ENCODE peak calls at places on chromosomes 5 and 9, in eight cellular contexts. X, A, Z, E, R, J, C and B are unnamed samples.
A peak's percentile ranks its signal among the peaks of the same experiment; 100 is the strongest.

GRCh38 chr5:175718401-175719108 is 60.7 kb downstream of the HRH2 start:
- DNase-seq in Z (peak; percentile 68), R (peak; percentile 49), X (peak; percentile 57), J (peak; percentile 39), C (peak; percentile 77), E (no peak), A (no peak), B (peak; percentile 26)

GRCh38 chr9:7206221-7206758 is 448.5 kb downstream of the KDM4C start:
- DNase-seq in X (no peak), C (no peak), E (no peak), R (no peak), A (no peak), Z (no peak), J (no peak), B (no peak)

GRCh38 chr5:64789457-64789856 is 20.7 kb downstream of the CWC27 start:
- DNase-seq in Z (no peak), C (no peak), E (no peak), J (no peak), R (no peak), A (no peak), X (no peak), B (no peak)

GRCh38 chr5:178114325-178115135 is 1.2 kb downstream of the N4BP3 start:
- DNase-seq in Z (no peak), X (no peak), A (no peak), J (peak; percentile 49), E (no peak), C (peak; percentile 47), R (peak; percentile 54), B (peak; percentile 30)

GRCh38 chr9:137952976-137953666 is 75.5 kb downstream of the CACNA1B start:
- DNase-seq in X (no peak), R (no peak), A (no peak), C (no peak), J (no peak), E (no peak), Z (no peak), B (no peak)

GRCh38 chr9:101587644-101588043 is 7.1 kb downstream of the PPP3R2 start:
- DNase-seq in A (no peak), R (no peak), C (no peak), E (no peak), X (no peak), J (no peak), Z (no peak), B (no peak)

GRCh38 chr5:163508753-163509152 is 3.3 kb downstream of the MAT2B start:
- DNase-seq in J (no peak), E (no peak), X (no peak), A (no peak), Z (no peak), R (no peak), C (no peak), B (no peak)

GRCh38 chr9:17018001-17018491 is 116.8 kb upstream of the CNTLN start:
- DNase-seq in R (no peak), X (no peak), A (no peak), Z (peak; percentile 18), J (no peak), C (no peak), E (peak; percentile 80), B (no peak)

GRCh38 chr9:34985311-34985899 is 4.1 kb upstream of the DNAJB5 start:
- DNase-seq in R (peak; percentile 70), E (no peak), C (peak; percentile 75), Z (peak; percentile 43), X (peak; percentile 65), J (peak; percentile 49), A (peak; percentile 72), B (peak; percentile 37)

GRCh38 chr5:2958976-2959375 is 207.5 kb upstream of the IRX2 start:
- DNase-seq in E (no peak), J (no peak), A (no peak), X (no peak), R (no peak), C (no peak), Z (no peak), B (no peak)

GRCh38 chr5:2960309-2960708 is 208.8 kb upstream of the IRX2 start:
- DNase-seq in A (no peak), J (no peak), R (no peak), E (no peak), C (no peak), Z (no peak), X (no peak), B (no peak)
- H3K9me3 ChIP-seq in A (no peaks in the 10 kb centered on the region), J (no peaks in the 10 kb centered on the region), R (no peaks in the 10 kb centered on the region), E (no peaks in the 10 kb centered on the region), C (no peaks in the 10 kb centered on the region), Z (peaks cover 38% of the 10 kb centered on the region), X (peaks cover 10% of the 10 kb centered on the region), B (no peaks in the 10 kb centered on the region)

DNA sequence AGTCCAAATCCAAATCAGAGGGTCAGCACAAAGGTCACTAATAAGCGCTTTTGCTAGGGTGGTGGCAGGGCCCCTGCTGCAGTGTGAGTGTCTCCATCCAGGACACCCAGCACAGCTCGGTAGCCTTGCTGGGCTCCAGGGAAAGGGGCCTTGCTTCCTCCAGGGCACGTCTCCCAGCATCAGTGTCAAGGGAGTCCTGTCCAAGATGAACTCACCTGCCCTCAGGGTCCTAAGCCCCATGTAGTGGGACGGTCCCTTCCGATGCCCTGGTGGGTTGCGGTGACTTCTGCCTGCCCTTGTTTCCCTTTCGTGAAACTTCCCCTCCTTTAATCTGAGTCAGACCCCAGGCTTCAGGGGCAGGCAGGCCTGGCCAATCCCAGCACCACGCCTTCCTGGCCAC is 101.7 kb downstream of the ZNF354C start:
- DNase-seq in A (no peak), R (no peak), Z (no peak), C (no peak), X (no peak), J (no peak), E (no peak), B (no peak)
- H3K9me3 ChIP-seq in A (peaks cover 5% of the 10 kb centered on the region), R (no peaks in the 10 kb centered on the region), Z (peaks cover 12% of the 10 kb centered on the region), C (no peaks in the 10 kb centered on the region), X (no peaks in the 10 kb centered on the region), J (no peaks in the 10 kb centered on the region), E (no peaks in the 10 kb centered on the region), B (no peaks in the 10 kb centered on the region)

DNA sequence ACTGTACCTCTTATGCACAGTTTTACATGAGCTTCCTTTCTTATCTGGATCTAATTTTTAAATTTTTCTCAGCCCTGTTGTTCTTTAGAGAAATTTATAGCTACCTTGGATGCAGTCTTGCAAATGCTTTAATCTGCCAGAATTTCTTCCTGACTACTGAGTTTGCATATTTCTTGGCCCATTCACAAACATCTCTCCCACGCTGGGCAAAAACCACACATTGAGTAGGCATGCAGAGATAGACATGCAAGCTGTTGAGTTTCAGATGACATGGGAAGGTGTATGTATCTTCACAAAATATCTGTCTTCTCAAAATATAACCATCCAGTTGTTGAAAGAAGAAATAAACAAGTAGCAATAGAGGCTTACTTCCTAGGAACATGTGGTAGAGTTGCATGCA is 101.2 kb downstream of the PARP8 start:
- DNase-seq in X (no peak), J (no peak), C (no peak), A (no peak), E (no peak), R (no peak), Z (no peak), B (no peak)
- H3K9me3 ChIP-seq in X (no peaks in the 10 kb centered on the region), J (no peaks in the 10 kb centered on the region), C (no peaks in the 10 kb centered on the region), A (peaks cover 2% of the 10 kb centered on the region), E (no peaks in the 10 kb centered on the region), R (no peaks in the 10 kb centered on the region), Z (peaks cover under 1% of the 10 kb centered on the region), B (no peaks in the 10 kb centered on the region)

DNA sequence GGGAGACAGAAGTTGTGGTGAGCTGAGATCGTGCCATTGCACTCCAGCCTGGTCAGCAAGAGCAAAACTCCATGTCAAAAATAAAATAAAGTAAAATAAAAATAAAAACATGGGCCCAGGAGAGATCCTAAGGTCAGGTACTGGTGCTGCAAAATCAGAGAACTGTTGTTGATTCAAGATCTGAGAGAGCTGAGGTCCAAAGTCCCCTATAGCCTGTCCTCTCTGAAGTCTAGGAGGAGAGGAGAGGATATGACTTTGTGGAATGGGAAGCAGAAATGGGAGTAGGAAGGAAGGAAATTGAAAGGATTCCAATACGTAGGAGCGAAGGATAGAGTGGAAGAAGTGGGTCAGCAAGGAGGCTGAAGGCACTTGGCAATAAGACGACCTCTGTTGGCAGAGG is 4.6 kb upstream of the OR1L4 start:
- DNase-seq in C (no peak), Z (no peak), A (no peak), E (no peak), J (no peak), X (no peak), R (no peak), B (no peak)
- H3K9me3 ChIP-seq in C (no peaks in the 10 kb centered on the region), Z (peaks cover 98% of the 10 kb centered on the region), A (no peaks in the 10 kb centered on the region), E (no peaks in the 10 kb centered on the region), J (no peaks in the 10 kb centered on the region), X (no peaks in the 10 kb centered on the region), R (no peaks in the 10 kb centered on the region), B (no peaks in the 10 kb centered on the region)

DNA sequence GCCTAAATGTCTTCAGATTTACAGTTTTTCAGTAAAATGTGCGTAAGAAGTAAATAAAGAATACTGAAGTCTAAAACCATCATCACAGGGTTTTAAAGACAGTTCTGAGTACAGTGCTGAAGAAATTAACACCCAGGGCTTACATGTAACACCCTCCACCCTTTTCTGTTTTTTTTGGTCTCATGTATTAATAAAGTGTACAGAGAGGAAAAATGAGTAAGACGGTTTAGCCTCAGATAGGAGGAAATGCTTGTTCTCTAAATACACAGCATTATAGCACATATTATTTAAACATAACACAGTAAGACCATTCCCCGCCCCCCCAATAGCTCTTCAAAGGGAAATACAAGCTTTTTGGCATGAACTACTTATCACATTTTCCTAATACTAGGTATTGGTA is 119.3 kb downstream of the CHSY3 start:
- DNase-seq in E (no peak), Z (no peak), C (no peak), A (peak; percentile 60), R (no peak), J (no peak), X (no peak), B (no peak)
- H3K9me3 ChIP-seq in E (no peaks in the 10 kb centered on the region), Z (peaks cover 3% of the 10 kb centered on the region), C (no peaks in the 10 kb centered on the region), A (no peaks in the 10 kb centered on the region), R (no peaks in the 10 kb centered on the region), J (no peaks in the 10 kb centered on the region), X (no peaks in the 10 kb centered on the region), B (no peaks in the 10 kb centered on the region)

DNA sequence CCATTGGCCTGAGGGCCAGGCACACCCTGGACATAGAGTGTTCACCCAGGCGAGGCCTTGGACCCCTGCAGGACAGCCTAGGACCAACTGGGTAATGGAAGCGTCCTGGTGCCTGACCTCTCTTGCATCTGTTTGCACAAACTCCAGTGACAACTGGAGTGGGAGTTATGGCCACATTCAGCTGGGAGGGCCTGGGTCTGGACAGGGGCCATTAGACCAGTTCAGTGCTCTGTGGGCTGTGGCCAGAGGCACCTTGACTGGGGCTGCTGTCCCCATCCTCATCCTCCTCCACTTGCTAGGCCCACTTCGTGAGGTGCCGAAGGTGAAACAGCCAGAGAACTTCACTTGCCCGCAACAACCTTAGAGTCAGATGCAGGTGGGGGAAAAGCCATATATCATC is 372.7 kb upstream of the IRX1 start:
- DNase-seq in J (no peak), Z (no peak), E (no peak), A (no peak), R (no peak), C (no peak), X (no peak), B (no peak)
- H3K9me3 ChIP-seq in J (no peaks in the 10 kb centered on the region), Z (no peaks in the 10 kb centered on the region), E (no peaks in the 10 kb centered on the region), A (peaks cover 14% of the 10 kb centered on the region), R (no peaks in the 10 kb centered on the region), C (no peaks in the 10 kb centered on the region), X (no peaks in the 10 kb centered on the region), B (no peaks in the 10 kb centered on the region)

GRCh38 chr9:8205580-8205979 is 406.0 kb upstream of the DMAC1 start:
- DNase-seq in X (no peak), R (no peak), C (no peak), Z (no peak), A (no peak), J (no peak), E (no peak), B (no peak)

GRCh38 chr9:8208465-8208864 is 408.9 kb upstream of the DMAC1 start:
- DNase-seq in R (no peak), A (no peak), E (no peak), J (no peak), X (no peak), C (no peak), Z (no peak), B (no peak)

GRCh38 chr9:8206720-8207119 is 407.1 kb upstream of the DMAC1 start:
- DNase-seq in J (no peak), C (no peak), Z (no peak), A (no peak), R (no peak), E (no peak), X (no peak), B (no peak)
- H3K9me3 ChIP-seq in J (no peaks in the 10 kb centered on the region), C (no peaks in the 10 kb centered on the region), Z (no peaks in the 10 kb centered on the region), A (no peaks in the 10 kb centered on the region), R (no peaks in the 10 kb centered on the region), E (no peaks in the 10 kb centered on the region), X (no peaks in the 10 kb centered on the region), B (no peaks in the 10 kb centered on the region)